ENCODE peak calls at places on chromosome 12, in four cellular contexts. One of them, this sample, is unnamed.

GRCh38 chr12:101566318-101566717 is 28.5 kb upstream of the MYBPC1 start:
- DNase-seq in adrenal gland: no peak
- DNase-seq in gastrocnemius medialis: no peak
- DNase-seq in MM.1S: no peak
- DNase-seq in this sample: no peak

GRCh38 chr12:64016521-64016920 is 172.0 kb downstream of the SRGAP1 start:
- DNase-seq in adrenal gland: no peak
- DNase-seq in gastrocnemius medialis: no peak
- DNase-seq in MM.1S: no peak
- DNase-seq in this sample: no peak

GRCh38 chr12:92426346-92426745 is 276.4 kb upstream of the PLEKHG7 start:
- DNase-seq in adrenal gland: no peak
- DNase-seq in gastrocnemius medialis: no peak
- DNase-seq in MM.1S: no peak
- DNase-seq in this sample: no peak

GRCh38 chr12:12718382-12718761 is 1.2 kb downstream of the CDKN1B start:
- DNase-seq in adrenal gland: no peak
- DNase-seq in gastrocnemius medialis: no peak
- DNase-seq in MM.1S: no peak
- DNase-seq in this sample: peak; percentile 84

GRCh38 chr12:132108211-132108832 is 35.8 kb downstream of the DDX51 start:
- DNase-seq in adrenal gland: no peak
- DNase-seq in gastrocnemius medialis: no peak
- DNase-seq in MM.1S: no peak
- DNase-seq in this sample: no peak

GRCh38 chr12:105357162-105357691 is 26.7 kb downstream of the C12orf75 start:
- DNase-seq in adrenal gland: no peak
- DNase-seq in gastrocnemius medialis: no peak
- DNase-seq in MM.1S: peak; percentile 87
- DNase-seq in this sample: no peak

GRCh38 chr12:98883231-98883630 is 238.1 kb downstream of the APAF1 start:
- DNase-seq in adrenal gland: no peak
- DNase-seq in gastrocnemius medialis: no peak
- DNase-seq in MM.1S: no peak
- DNase-seq in this sample: no peak

GRCh38 chr12:8452036-8452435 is 3.7 kb upstream of the CLEC6A start:
- DNase-seq in adrenal gland: no peak
- DNase-seq in gastrocnemius medialis: no peak
- DNase-seq in MM.1S: no peak
- DNase-seq in this sample: no peak

GRCh38 chr12:100401660-100402059 is 44.8 kb downstream of the SLC17A8 start:
- DNase-seq in adrenal gland: no peak
- DNase-seq in gastrocnemius medialis: no peak
- DNase-seq in MM.1S: no peak
- DNase-seq in this sample: no peak

GRCh38 chr12:132385923-132386751 is 56.7 kb upstream of the GALNT9 start:
- DNase-seq in adrenal gland: no peak
- DNase-seq in gastrocnemius medialis: no peak
- DNase-seq in MM.1S: no peak
- DNase-seq in this sample: no peak

GRCh38 chr12:49705479-49706267 is 1.5 kb downstream of the FMNL3 start:
- DNase-seq in adrenal gland: peak; percentile 24
- DNase-seq in gastrocnemius medialis: peak; percentile 12
- DNase-seq in MM.1S: no peak
- DNase-seq in this sample: no peak

GRCh38 chr12:19018302-19018980 is 111.1 kb upstream of the PLEKHA5 start:
- DNase-seq in adrenal gland: no peak
- DNase-seq in gastrocnemius medialis: no peak
- DNase-seq in MM.1S: no peak
- DNase-seq in this sample: no peak

GRCh38 chr12:52794479-52795331 is 1.2 kb downstream of the KRT3 start:
- DNase-seq in adrenal gland: no peak
- DNase-seq in gastrocnemius medialis: no peak
- DNase-seq in MM.1S: no peak
- DNase-seq in this sample: no peak

GRCh38 chr12:103399986-103400385 is 95.8 kb downstream of the C12orf42 start:
- DNase-seq in adrenal gland: no peak
- DNase-seq in gastrocnemius medialis: no peak
- DNase-seq in MM.1S: no peak
- DNase-seq in this sample: no peak

GRCh38 chr12:46915082-46915481 is 89.3 kb upstream of the SLC38A4 start:
- DNase-seq in adrenal gland: no peak
- DNase-seq in gastrocnemius medialis: peak; percentile 96
- DNase-seq in MM.1S: no peak
- DNase-seq in this sample: no peak

GRCh38 chr12:54000105-54000773 is at the start of gene HOXC9:
- DNase-seq in adrenal gland: no peak
- DNase-seq in gastrocnemius medialis: no peak
- DNase-seq in MM.1S: no peak
- DNase-seq in this sample: no peak

GRCh38 chr12:106986625-106987389 is at the start of gene MTERF2:
- DNase-seq in adrenal gland: peak; percentile 92
- DNase-seq in gastrocnemius medialis: peak; percentile 95
- DNase-seq in MM.1S: peak; percentile 91
- DNase-seq in this sample: peak; percentile 99

GRCh38 chr12:52873513-52873831 is 24.7 kb upstream of the KRT78 start:
- DNase-seq in adrenal gland: no peak
- DNase-seq in gastrocnemius medialis: no peak
- DNase-seq in MM.1S: no peak
- DNase-seq in this sample: no peak

GRCh38 chr12:64252708-64253107 is 30.6 kb upstream of the KICS2 start:
- DNase-seq in adrenal gland: no peak
- DNase-seq in gastrocnemius medialis: peak; percentile 21
- DNase-seq in MM.1S: no peak
- DNase-seq in this sample: no peak

GRCh38 chr12:47370421-47370820 is 290.7 kb upstream of the AMIGO2 start:
- DNase-seq in adrenal gland: no peak
- DNase-seq in gastrocnemius medialis: no peak
- DNase-seq in MM.1S: no peak
- DNase-seq in this sample: no peak

GRCh38 chr12:132127041-132127440 is 17.1 kb downstream of the DDX51 start:
- DNase-seq in adrenal gland: no peak
- DNase-seq in gastrocnemius medialis: no peak
- DNase-seq in MM.1S: no peak
- DNase-seq in this sample: no peak

GRCh38 chr12:94979941-94980340 is 23.6 kb downstream of the NDUFA12 start:
- DNase-seq in adrenal gland: no peak
- DNase-seq in gastrocnemius medialis: no peak
- DNase-seq in MM.1S: no peak
- DNase-seq in this sample: no peak

GRCh38 chr12:18139989-18140596 is 50.1 kb upstream of the RERGL start:
- DNase-seq in adrenal gland: no peak
- DNase-seq in gastrocnemius medialis: no peak
- DNase-seq in MM.1S: peak; percentile 28
- DNase-seq in this sample: no peak

GRCh38 chr12:50937653-50938052 is 14.7 kb upstream of the HIGD1C start:
- DNase-seq in adrenal gland: no peak
- DNase-seq in gastrocnemius medialis: no peak
- DNase-seq in MM.1S: no peak
- DNase-seq in this sample: no peak

GRCh38 chr12:88509851-88510250 is 70.4 kb downstream of the KITLG start:
- DNase-seq in adrenal gland: no peak
- DNase-seq in gastrocnemius medialis: no peak
- DNase-seq in MM.1S: no peak
- DNase-seq in this sample: no peak

GRCh38 chr12:74337951-74338350 is 199.7 kb upstream of the ATXN7L3B start:
- DNase-seq in adrenal gland: no peak
- DNase-seq in gastrocnemius medialis: no peak
- DNase-seq in MM.1S: no peak
- DNase-seq in this sample: no peak

GRCh38 chr12:99130808-99131538 is 485.9 kb downstream of the APAF1 start:
- DNase-seq in adrenal gland: no peak
- DNase-seq in gastrocnemius medialis: no peak
- DNase-seq in MM.1S: peak; percentile 31
- DNase-seq in this sample: no peak

GRCh38 chr12:85923767-85924331 is 49.8 kb downstream of the NTS start:
- DNase-seq in adrenal gland: no peak
- DNase-seq in gastrocnemius medialis: no peak
- DNase-seq in MM.1S: no peak
- DNase-seq in this sample: no peak

GRCh38 chr12:120388711-120389431 is 19.9 kb upstream of the MSI1 start:
- DNase-seq in adrenal gland: no peak
- DNase-seq in gastrocnemius medialis: no peak
- DNase-seq in MM.1S: no peak
- DNase-seq in this sample: no peak

GRCh38 chr12:88338486-88338885 is 196.4 kb downstream of the TMTC3 start:
- DNase-seq in adrenal gland: no peak
- DNase-seq in gastrocnemius medialis: no peak
- DNase-seq in MM.1S: no peak
- DNase-seq in this sample: no peak

DNA sequence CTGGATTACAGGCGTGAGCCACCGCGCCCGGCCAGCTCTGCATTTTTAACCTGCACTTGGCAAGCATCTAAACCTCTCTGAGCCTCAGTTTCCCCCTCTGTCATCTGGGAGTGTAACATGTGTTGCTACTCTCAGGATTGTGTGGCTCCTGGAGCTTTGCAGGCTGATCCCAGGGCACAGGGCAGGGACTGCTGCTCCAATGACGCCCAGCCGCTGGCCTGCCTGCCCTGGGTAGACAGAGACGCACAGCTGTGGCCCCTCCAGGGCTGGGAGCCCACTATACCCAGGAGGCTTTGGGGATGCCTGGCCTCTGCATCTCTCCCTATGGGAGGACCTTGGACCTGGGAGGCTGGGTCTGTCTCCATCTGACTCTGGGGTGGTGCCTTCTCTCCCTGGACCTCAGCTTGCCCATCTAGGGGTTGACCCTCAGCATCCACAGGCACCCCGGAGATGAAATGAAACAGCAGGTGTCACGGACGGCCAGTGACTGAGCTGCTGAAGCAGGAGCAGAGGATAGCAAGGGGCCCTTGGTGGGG is 13.7 kb downstream of the ARL6IP4 start:
- DNase-seq in adrenal gland: no peak
- DNase-seq in gastrocnemius medialis: no peak
- DNase-seq in MM.1S: no peak
- DNase-seq in this sample: no peak
- H3K27ac ChIP-seq in adrenal gland: no peak overlapping the region
- H3K27ac ChIP-seq in gastrocnemius medialis: no peak overlapping the region
- H3K27ac ChIP-seq in MM.1S: no peak overlapping the region
- H3K27ac ChIP-seq in this sample: no peak overlapping the region

GRCh38 chr12:65324551-65324950 is 46.1 kb downstream of the MSRB3 start:
- DNase-seq in adrenal gland: no peak
- DNase-seq in gastrocnemius medialis: no peak
- DNase-seq in MM.1S: no peak
- DNase-seq in this sample: no peak

GRCh38 chr12:65325183-65325582 is 46.7 kb downstream of the MSRB3 start:
- DNase-seq in adrenal gland: no peak
- DNase-seq in gastrocnemius medialis: no peak
- DNase-seq in MM.1S: no peak
- DNase-seq in this sample: no peak

GRCh38 chr12:65324056-65324455 is 45.6 kb downstream of the MSRB3 start:
- DNase-seq in adrenal gland: no peak
- DNase-seq in gastrocnemius medialis: no peak
- DNase-seq in MM.1S: no peak
- DNase-seq in this sample: no peak

GRCh38 chr12:65330341-65330740 is 51.9 kb downstream of the MSRB3 start:
- DNase-seq in adrenal gland: no peak
- DNase-seq in gastrocnemius medialis: no peak
- DNase-seq in MM.1S: no peak
- DNase-seq in this sample: no peak

GRCh38 chr12:65327207-65328076 is 49.0 kb downstream of the MSRB3 start:
- DNase-seq in adrenal gland: no peak
- DNase-seq in gastrocnemius medialis: no peak
- DNase-seq in MM.1S: no peak
- DNase-seq in this sample: no peak
- H3K27ac ChIP-seq in adrenal gland: no peak overlapping the region
- H3K27ac ChIP-seq in gastrocnemius medialis: no peak overlapping the region
- H3K27ac ChIP-seq in MM.1S: no peak overlapping the region
- H3K27ac ChIP-seq in this sample: no peak overlapping the region

GRCh38 chr12:59733200-59733599 is 137.4 kb downstream of the SLC16A7 start:
- DNase-seq in adrenal gland: no peak
- DNase-seq in gastrocnemius medialis: no peak
- DNase-seq in MM.1S: no peak
- DNase-seq in this sample: no peak
- H3K27ac ChIP-seq in adrenal gland: no peak overlapping the region
- H3K27ac ChIP-seq in gastrocnemius medialis: no peak overlapping the region
- H3K27ac ChIP-seq in MM.1S: no peak overlapping the region
- H3K27ac ChIP-seq in this sample: no peak overlapping the region

DNA sequence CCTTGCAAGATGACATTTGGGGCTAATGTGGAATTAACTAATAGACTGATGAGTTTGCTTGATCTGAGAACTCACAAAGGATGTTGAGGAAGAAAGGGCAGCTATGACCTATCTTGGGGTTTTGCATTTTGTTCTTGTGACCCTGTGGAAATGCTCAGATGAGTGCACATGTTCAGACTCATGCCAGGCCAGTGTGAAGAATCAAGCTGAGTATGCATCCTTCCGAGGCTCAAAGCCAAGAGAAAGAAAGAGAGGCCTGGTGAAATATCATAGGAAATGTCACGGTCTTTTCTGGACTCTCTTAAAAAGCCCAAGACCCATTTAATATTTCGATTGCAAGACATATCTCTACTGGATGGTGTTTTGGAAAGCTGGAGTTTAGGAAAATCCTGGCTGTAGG is 96.3 kb downstream of the CACNA1C start:
- DNase-seq in adrenal gland: no peak
- DNase-seq in gastrocnemius medialis: no peak
- DNase-seq in MM.1S: no peak
- DNase-seq in this sample: no peak
- H3K27ac ChIP-seq in adrenal gland: no peak overlapping the region
- H3K27ac ChIP-seq in gastrocnemius medialis: no peak overlapping the region
- H3K27ac ChIP-seq in MM.1S: no peak overlapping the region
- H3K27ac ChIP-seq in this sample: no peak overlapping the region

GRCh38 chr12:4308334-4308960 is 12.6 kb upstream of the TIGAR start:
- DNase-seq in adrenal gland: no peak
- DNase-seq in gastrocnemius medialis: no peak
- DNase-seq in MM.1S: no peak
- DNase-seq in this sample: no peak
- H3K27ac ChIP-seq in adrenal gland: no peak overlapping the region
- H3K27ac ChIP-seq in gastrocnemius medialis: no peak overlapping the region
- H3K27ac ChIP-seq in MM.1S: no peak overlapping the region
- H3K27ac ChIP-seq in this sample: peak overlapping the region; percentile 53

GRCh38 chr12:108807476-108807875 is 49.9 kb downstream of the SSH1 start:
- DNase-seq in adrenal gland: no peak
- DNase-seq in gastrocnemius medialis: no peak
- DNase-seq in MM.1S: no peak
- DNase-seq in this sample: no peak
- H3K27ac ChIP-seq in adrenal gland: no peak overlapping the region
- H3K27ac ChIP-seq in gastrocnemius medialis: peak overlapping the region; percentile 97
- H3K27ac ChIP-seq in MM.1S: no peak overlapping the region
- H3K27ac ChIP-seq in this sample: peak overlapping the region; percentile 94

This sample was measured in esophagus muscularis mucosa.